ENCODE peak calls at places on chromosomes 12 and 14, in five cellular contexts. C is heart right ventricle, K is RWPE1, Q is body of pancreas, W is endodermal cell. X is an unnamed sample.

GRCh38 chr12:51021694-51022093 is 4.5 kb downstream of the SLC11A2 start:
- DNase-seq in W (no peak), Q (no peak), C (no peak), K (no peak), X (no peak)

GRCh38 chr14:92317511-92317910 is 5.5 kb upstream of the SLC24A4 start:
- DNase-seq in C (no peak), K (no peak), Q (no peak), W (no peak), X (no peak)

GRCh38 chr12:49917788-49918173 is 14.1 kb upstream of the FAIM2 start:
- DNase-seq in Q (no peak), W (peak), C (no peak), K (no peak), X (no peak)

GRCh38 chr14:60724080-60724618 is at the start of gene SIX4:
- DNase-seq in C (peak), K (peak), W (peak), Q (peak), X (no peak)

GRCh38 chr12:1993341-1993740 is 10.9 kb downstream of the DCP1B start:
- DNase-seq in K (peak), C (no peak), W (no peak), Q (no peak), X (no peak)

GRCh38 chr12:104177663-104178501 is 37.7 kb upstream of the TXNRD1 start:
- DNase-seq in K (peak), C (peak), W (no peak), Q (peak), X (no peak)

GRCh38 chr12:21656931-21657335 is 709 bp downstream of the LDHB start:
- DNase-seq in C (no peak), Q (peak), W (peak), K (peak), X (no peak)

GRCh38 chr12:6425588-6426531 is 18.9 kb upstream of the CD27 start:
- DNase-seq in W (peak), C (no peak), K (no peak), Q (no peak), X (peak)

GRCh38 chr14:44820230-44820964 is 141.3 kb downstream of the KLHL28 start:
- DNase-seq in C (no peak), K (no peak), W (peak), Q (no peak), X (no peak)

GRCh38 chr12:101414533-101415119 is 7.1 kb upstream of the ARL1 start:
- DNase-seq in W (peak), Q (peak), C (no peak), K (peak), X (no peak)

GRCh38 chr12:44313188-44313587 is 477.3 kb downstream of the TMEM117 start:
- DNase-seq in C (no peak), W (no peak), K (no peak), Q (no peak), X (no peak)

GRCh38 chr12:131521326-131521725 is 189.6 kb upstream of the SFSWAP start:
- DNase-seq in C (no peak), K (no peak), W (no peak), Q (no peak), X (no peak)

GRCh38 chr12:6752181-6752930 is 585 bp downstream of the MLF2 start:
- DNase-seq in C (no peak), Q (peak), W (peak), K (peak), X (peak)

GRCh38 chr12:120093592-120094355 is 22.8 kb downstream of the RAB35 start:
- DNase-seq in Q (no peak), W (peak), C (no peak), K (no peak), X (no peak)

GRCh38 chr14:86481105-86481504 is 951.2 kb downstream of the FLRT2 start:
- DNase-seq in C (no peak), K (no peak), Q (peak), W (no peak), X (no peak)

GRCh38 chr12:132327351-132328171 is 1.8 kb downstream of the GALNT9 start:
- DNase-seq in Q (peak), K (peak), W (no peak), C (no peak), X (no peak)

GRCh38 chr14:99966030-99966429 is 99.2 kb upstream of the EVL start:
- DNase-seq in W (no peak), K (no peak), Q (no peak), C (no peak), X (no peak)

GRCh38 chr12:57280234-57281062 is 29.5 kb upstream of the STAC3 start:
- DNase-seq in Q (peak), W (peak), K (peak), C (no peak), X (peak)

GRCh38 chr12:91183565-91183964 is 948 bp upstream of the DCN start:
- DNase-seq in Q (no peak), C (no peak), K (no peak), W (no peak), X (no peak)

GRCh38 chr14:33165926-33166289 is 227.2 kb downstream of the NPAS3 start:
- DNase-seq in K (no peak), W (no peak), Q (no peak), C (no peak), X (no peak)

GRCh38 chr12:31832740-31833540 is 104.1 kb upstream of the AMN1 start:
- DNase-seq in Q (peak), C (no peak), K (no peak), W (no peak), X (peak)

GRCh38 chr14:32588448-32589320 is 259.6 kb downstream of the AKAP6 start:
- DNase-seq in K (no peak), C (no peak), W (peak), Q (peak), X (no peak)

GRCh38 chr12:64431791-64432190 is 20.1 kb upstream of the TBK1 start:
- DNase-seq in W (no peak), K (no peak), Q (no peak), C (no peak), X (no peak)

GRCh38 chr12:110744176-110744575 is 1.5 kb upstream of the PPP1CC start:
- DNase-seq in W (no peak), Q (peak), C (no peak), K (peak), X (no peak)

GRCh38 chr12:57380300-57380699 is 50.5 kb downstream of the R3HDM2 start:
- DNase-seq in C (no peak), W (no peak), K (no peak), Q (no peak), X (no peak)

GRCh38 chr14:63933110-63933509 is 80.3 kb downstream of the SYNE2 start:
- DNase-seq in C (no peak), W (no peak), Q (no peak), K (no peak), X (no peak)

GRCh38 chr12:619346-619745 is 43.9 kb downstream of the NINJ2 start:
- DNase-seq in W (peak), C (no peak), K (no peak), Q (no peak), X (peak)

GRCh38 chr14:67675219-67675582 is 769 bp upstream of the VTI1B start:
- DNase-seq in C (no peak), W (no peak), Q (no peak), K (no peak), X (no peak)

GRCh38 chr14:67680121-67680602 is 5.7 kb upstream of the VTI1B start:
- DNase-seq in K (peak), W (no peak), Q (no peak), C (no peak), X (no peak)

GRCh38 chr14:67673451-67673850 is 981 bp downstream of the VTI1B start:
- DNase-seq in Q (no peak), W (no peak), K (no peak), C (no peak), X (no peak)

GRCh38 chr14:67674139-67674479 is 323 bp downstream of the VTI1B start:
- DNase-seq in Q (peak), W (peak), C (peak), K (peak), X (peak)

DNA sequence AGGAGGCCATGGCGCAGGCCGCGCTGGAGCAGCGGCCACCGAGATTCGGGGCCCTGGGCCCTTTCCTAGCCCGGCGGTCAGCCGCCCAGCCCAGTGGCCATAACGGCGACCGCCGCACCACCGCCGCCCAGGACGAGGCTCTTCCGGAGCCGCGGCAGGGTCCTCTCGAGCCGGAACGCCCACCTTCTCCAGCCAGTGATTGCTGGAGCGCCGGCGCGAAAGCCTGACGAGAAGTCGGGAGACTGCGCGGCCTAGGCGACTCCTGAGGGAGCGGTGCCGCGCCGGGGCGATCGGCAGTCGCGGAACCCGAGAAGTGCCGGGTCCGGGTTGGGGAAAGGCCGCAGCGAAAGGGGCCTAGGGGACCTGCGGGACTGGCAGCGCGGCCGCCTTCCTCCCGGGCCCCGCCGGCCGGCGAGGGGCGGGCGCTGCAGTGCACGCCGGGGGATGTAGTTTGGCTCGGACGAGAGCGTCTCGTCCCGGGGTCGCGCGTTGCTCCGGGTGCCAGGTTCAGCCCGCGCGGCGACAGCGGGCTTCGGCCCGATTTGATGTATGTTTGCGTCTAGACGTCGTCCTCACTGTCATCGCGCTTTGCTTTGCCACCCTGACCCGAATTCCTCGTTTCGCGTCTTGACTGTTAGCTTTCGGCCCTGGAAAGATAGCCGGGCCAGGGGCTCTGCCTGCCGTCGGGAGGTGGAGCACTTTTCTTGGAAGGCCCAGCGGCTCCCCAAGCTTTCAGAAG is at the start of gene VTI1B:
- DNase-seq in K (peak), W (peak), Q (peak), C (peak), X (peak)
- TF ChIP-seq CTCF in K (no peak), W (peak), Q (no peak), C (peak), X (no peak)

GRCh38 chr12:106125351-106126085 is 13.2 kb downstream of the NUAK1 start:
- DNase-seq in Q (no peak), K (no peak), W (peak), C (no peak), X (no peak)

GRCh38 chr12:106126441-106127288 is 12.1 kb downstream of the NUAK1 start:
- DNase-seq in Q (no peak), W (peak), K (no peak), C (no peak), X (no peak)

GRCh38 chr12:106130474-106131113 is 8.2 kb downstream of the NUAK1 start:
- DNase-seq in W (peak), C (no peak), K (no peak), Q (no peak), X (no peak)

GRCh38 chr12:106128526-106129430 is 10.0 kb downstream of the NUAK1 start:
- DNase-seq in W (peak), Q (no peak), K (no peak), C (no peak), X (no peak)

DNA sequence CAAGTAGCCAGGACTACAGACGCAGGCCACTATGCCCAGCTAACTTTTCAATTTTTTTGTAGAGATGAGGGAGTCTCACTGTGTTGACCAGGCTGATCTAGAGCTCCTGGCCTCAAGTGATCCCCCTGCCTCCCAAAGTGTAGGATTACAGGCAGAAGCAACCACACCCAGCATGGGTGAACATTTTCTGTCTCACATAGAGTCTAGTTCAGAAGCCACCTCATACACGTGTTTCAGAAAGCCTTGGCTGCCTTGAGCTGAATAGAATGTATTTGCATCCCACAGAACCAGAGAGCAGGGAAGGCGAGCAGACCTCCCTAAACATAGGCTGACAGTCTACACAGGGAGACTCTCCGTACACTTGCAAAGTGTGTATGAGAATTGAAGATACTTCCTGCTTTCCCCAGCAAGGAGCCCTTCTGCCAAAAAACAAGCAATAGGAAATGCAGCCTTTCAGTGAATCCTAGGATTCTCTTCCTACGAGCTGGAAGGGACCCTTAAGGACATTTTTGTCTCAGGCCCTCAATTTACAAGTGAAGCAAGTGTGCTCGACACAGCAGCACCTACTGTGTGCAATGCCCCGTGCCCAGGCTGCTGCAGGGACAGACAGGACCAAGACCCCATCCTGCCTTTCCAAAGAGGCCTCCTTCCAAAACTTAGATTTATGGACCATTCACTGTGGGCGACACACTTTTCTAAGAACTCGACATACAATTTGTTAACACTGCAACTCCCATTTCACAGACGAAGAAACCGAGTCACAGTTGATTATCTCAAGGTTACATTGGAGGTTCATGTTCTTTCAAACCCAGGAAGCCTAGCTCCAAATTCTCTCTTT is 11.2 kb downstream of the NUAK1 start:
- DNase-seq in C (no peak), W (peak), Q (no peak), K (no peak), X (no peak)
- TF ChIP-seq CTCF in C (no peak), W (peak), Q (no peak), K (no peak), X (no peak)

GRCh38 chr12:42024495-42024830 is 120.2 kb downstream of the GXYLT1 start:
- DNase-seq in W (no peak), K (no peak), Q (no peak), C (no peak), X (no peak)
- TF ChIP-seq CTCF in W (no peak), K (peak), Q (peak), C (no peak), X (peak)

DNA sequence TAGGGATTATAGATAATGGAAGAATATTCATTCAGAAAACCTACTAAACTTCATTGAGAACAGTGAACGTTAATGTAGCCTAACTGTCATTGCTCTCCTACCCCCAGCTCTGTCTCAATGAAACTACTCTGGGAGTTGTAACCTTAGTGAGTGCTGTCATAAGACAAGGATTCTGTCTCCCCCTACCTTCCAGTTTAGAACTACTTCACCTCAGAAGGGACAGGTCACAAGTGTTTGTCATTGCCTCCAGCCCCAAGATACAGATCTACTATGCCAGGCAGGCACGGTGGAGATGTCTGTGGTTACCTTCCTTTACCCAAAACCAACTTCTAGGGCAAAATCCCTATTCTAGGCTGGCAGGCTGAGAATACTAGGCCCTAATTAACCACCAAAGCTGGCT is 833.1 kb upstream of the SEL1L start:
- DNase-seq in W (no peak), K (no peak), C (no peak), Q (no peak), X (no peak)
- TF ChIP-seq CTCF in W (peak), K (no peak), C (no peak), Q (no peak), X (no peak)